ENCODE peak calls at places on chromosome 1, in six cellular contexts. A is stimulated activated naive B cell treated with anti-CD40 and anti-IgM and Interleukin-4, amounts not matched to agents 10 μg/mL and 1 μg/mL and 100 μg/mL, for 72 hours; P is HTR-8/SVneo; E is CD4-positive, alpha-beta memory T cell; V is stimulated activated CD8-positive, alpha-beta memory T cell treated with anti-CD3 and anti-CD28 coated beads, Interleukin-15, amount 100 ng/mL, for 48 hours; C is A172. T is an unnamed sample.

GRCh38 chr1:2560299-2561073 is 4.3 kb downstream of the TNFRSF14 start:
- DNase-seq in A (no peak), C (no peak), V (no peak), E (no peak), P (no peak), T (no peak)

GRCh38 chr1:33256335-33256700 is at the start of gene ZNF362:
- DNase-seq in C (no peak), P (peak; percentile 48), A (peak; percentile 58), V (peak; percentile 51), E (peak; percentile 65), T (peak; percentile 41)

GRCh38 chr1:203593143-203593542 is 33.5 kb upstream of the ATP2B4 start:
- DNase-seq in A (no peak), E (no peak), C (no peak), P (no peak), V (no peak), T (no peak)

GRCh38 chr1:185559684-185560310 is 174.4 kb upstream of the HMCN1 start:
- DNase-seq in E (peak; percentile 59), P (peak; percentile 32), V (peak; percentile 64), C (peak; percentile 67), A (peak; percentile 50), T (peak; percentile 71)

GRCh38 chr1:47712596-47713299 is 274.9 kb downstream of the FOXD2 start:
- DNase-seq in P (no peak), A (no peak), C (no peak), E (no peak), V (no peak), T (no peak)

GRCh38 chr1:208231929-208232360 is 12.2 kb downstream of the PLXNA2 start:
- DNase-seq in A (no peak), V (no peak), E (no peak), C (no peak), P (peak; percentile 85), T (no peak)

GRCh38 chr1:178091986-178092745 is 1.7 kb upstream of the RASAL2 start:
- DNase-seq in V (no peak), E (no peak), C (peak; percentile 14), P (no peak), A (no peak), T (no peak)

GRCh38 chr1:178633068-178633467 is 92.0 kb upstream of the RALGPS2 start:
- DNase-seq in V (no peak), C (peak; percentile 95), E (no peak), P (peak; percentile 59), A (no peak), T (no peak)

GRCh38 chr1:143665606-143666005 is 306.2 kb downstream of the FAM72C start:
- DNase-seq in C (no peak), V (no peak), A (no peak), E (no peak), P (no peak), T (no peak)

GRCh38 chr1:212760126-212760823 is 31.3 kb downstream of the NSL1 start:
- DNase-seq in P (no peak), A (peak; percentile 21), E (peak; percentile 14), C (no peak), V (peak; percentile 39), T (no peak)

GRCh38 chr1:240562111-240562590 is 49.8 kb downstream of the GREM2 start:
- DNase-seq in E (no peak), C (no peak), P (no peak), V (no peak), A (no peak), T (no peak)

GRCh38 chr1:182107218-182107617 is 45.7 kb upstream of the ZNF648 start:
- DNase-seq in P (no peak), V (no peak), E (no peak), C (peak; percentile 7), A (no peak), T (no peak)

GRCh38 chr1:201448981-201449380 is 20.0 kb downstream of the PHLDA3 start:
- DNase-seq in E (no peak), C (no peak), A (no peak), P (no peak), V (no peak), T (no peak)

T was measured in testis.